ENCODE peak calls at places on chromosomes 1 and 21, in four cellular contexts. B, R, O and Z are unnamed samples. For H3K4me1 and H3K36me3, the result is how much of the 10 kb centered on the place peaks cover.

GRCh38 chr1:93967276-93967675 is 58.0 kb upstream of the GCLM start:
- DNase-seq in B (no peak), R (no peak), O (no peak), Z (no peak)

GRCh38 chr1:94951509-94952208 is 24.7 kb upstream of the CNN3 start:
- DNase-seq in B (no peak), R (no peak), O (no peak), Z (no peak)

GRCh38 chr1:103177146-103177850 is 69.0 kb upstream of the COL11A1 start:
- DNase-seq in B (no peak), R (no peak), O (no peak), Z (no peak)

GRCh38 chr1:92922378-92923035 is 38.8 kb downstream of the DIPK1A start:
- DNase-seq in B (no peak), R (no peak), O (no peak), Z (no peak)

GRCh38 chr1:109327285-109327684 is 20.5 kb upstream of the MYBPHL start:
- DNase-seq in B (no peak), R (no peak), O (no peak), Z (no peak)

GRCh38 chr1:60345621-60346020 is 272.1 kb upstream of the C1orf87 start:
- DNase-seq in B (no peak), R (no peak), O (no peak), Z (no peak)

GRCh38 chr1:167612986-167613385 is 17.0 kb upstream of the RCSD1 start:
- DNase-seq in B (no peak), R (no peak), O (no peak), Z (no peak)

GRCh38 chr1:155970531-155971167 is 7.7 kb downstream of the ARHGEF2 start:
- DNase-seq in B (no peak), R (no peak), O (no peak), Z (peak)

GRCh38 chr1:53198241-53198651 is 1.6 kb downstream of the CPT2 start:
- DNase-seq in B (no peak), R (peak), O (no peak), Z (no peak)

GRCh38 chr1:215992620-215993019 is 425.5 kb downstream of the KCTD3 start:
- DNase-seq in B (no peak), R (peak), O (no peak), Z (no peak)

GRCh38 chr1:210715072-210715471 is 386.4 kb downstream of the HHAT start:
- DNase-seq in B (no peak), R (no peak), O (no peak), Z (no peak)

GRCh38 chr1:15258828-15259588 is 12.0 kb downstream of the FHAD1 start:
- DNase-seq in B (no peak), R (no peak), O (no peak), Z (no peak)

GRCh38 chr1:15260418-15261154 is 13.6 kb downstream of the FHAD1 start:
- DNase-seq in B (no peak), R (no peak), O (no peak), Z (no peak)

GRCh38 chr1:15257309-15257708 is 10.3 kb downstream of the FHAD1 start:
- DNase-seq in B (no peak), R (no peak), O (no peak), Z (no peak)

GRCh38 chr1:15261155-15262002 is 14.4 kb downstream of the FHAD1 start:
- DNase-seq in B (no peak), R (no peak), O (no peak), Z (peak)

DNA sequence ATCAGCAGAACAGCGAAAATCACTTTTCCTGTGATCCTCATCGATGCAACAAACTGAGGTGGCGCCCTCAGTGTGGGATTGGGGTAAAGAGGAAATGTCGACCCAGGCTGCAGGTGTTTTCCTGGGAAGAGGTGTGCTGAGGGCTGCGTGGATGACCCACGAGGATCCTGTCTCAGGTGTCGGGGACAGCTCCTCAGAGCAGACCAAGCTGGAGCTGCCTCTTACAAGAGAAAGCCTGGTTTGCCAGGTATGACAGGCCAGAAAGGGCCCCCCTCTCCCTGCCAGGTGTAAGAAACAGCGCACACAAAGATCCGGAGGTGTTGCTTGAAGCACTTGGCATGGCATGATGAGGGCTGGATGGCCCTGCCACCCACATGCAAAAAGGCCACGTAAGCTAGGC is 12.6 kb downstream of the FHAD1 start:
- DNase-seq in B (no peak), R (no peak), O (no peak), Z (no peak)
- H3K4me1 ChIP-seq in B (under half), R (under half), O (under half), Z (under half)

GRCh38 chr21:44834231-44834950 is 16.5 kb upstream of the SUMO3 start:
- DNase-seq in B (no peak), R (no peak), O (no peak), Z (no peak)

GRCh38 chr21:44835647-44835973 is 17.7 kb upstream of the SUMO3 start:
- DNase-seq in B (no peak), R (no peak), O (no peak), Z (no peak)

GRCh38 chr21:44833663-44834062 is 15.8 kb upstream of the SUMO3 start:
- DNase-seq in B (no peak), R (no peak), O (no peak), Z (no peak)

GRCh38 chr21:44836349-44836665 is 18.4 kb upstream of the SUMO3 start:
- DNase-seq in B (no peak), R (no peak), O (no peak), Z (no peak)

GRCh38 chr21:44834951-44835646 is 17.2 kb upstream of the SUMO3 start:
- DNase-seq in B (no peak), R (no peak), O (no peak), Z (no peak)
- TF ChIP-seq CTCF in B (no peak), R (no peak), O (no peak), Z (no peak)

GRCh38 chr1:240695416-240695815 is 83.5 kb upstream of the GREM2 start:
- DNase-seq in B (no peak), R (no peak), O (no peak), Z (no peak)
- H3K36me3 ChIP-seq in B (under half), R (under half), O (under half), Z (under half)

DNA sequence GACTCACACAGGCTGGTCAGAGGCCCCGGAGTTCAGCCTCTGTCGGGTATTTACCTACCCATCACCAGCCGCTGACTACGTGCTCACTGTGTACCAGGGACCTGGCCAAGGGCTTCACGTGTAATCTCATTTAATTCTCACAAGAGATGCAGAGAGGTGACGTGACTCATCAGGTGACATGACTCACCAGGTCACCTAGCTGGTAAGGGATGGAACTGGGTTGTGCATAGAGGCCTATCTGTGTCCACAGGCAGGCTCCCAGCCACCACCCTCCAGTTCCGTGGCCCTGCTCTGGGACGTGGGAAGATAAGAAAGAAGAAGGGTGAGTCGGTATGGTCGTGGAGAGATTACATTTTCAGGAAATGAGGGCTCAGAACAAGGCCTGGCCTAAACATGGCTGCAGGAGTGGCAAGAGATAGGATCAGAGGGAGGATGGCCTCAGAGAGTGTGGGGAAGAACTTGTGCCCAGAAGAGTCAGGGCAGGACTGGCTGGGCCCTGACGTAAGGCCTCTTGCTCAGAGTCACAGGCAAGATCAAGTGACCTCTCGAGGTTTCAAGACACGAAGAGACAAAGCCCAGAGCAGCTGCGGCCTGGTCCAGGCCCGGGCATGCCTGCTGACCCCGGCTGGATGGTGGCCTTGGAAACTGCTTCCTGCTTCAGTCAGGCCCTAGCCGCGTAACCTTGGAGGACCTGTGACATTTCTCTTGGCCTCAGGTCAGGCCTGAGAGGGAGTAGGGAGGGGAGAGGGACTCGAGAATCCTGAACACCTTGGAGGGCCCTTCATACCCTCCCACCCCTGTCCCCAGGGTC is 52.7 kb upstream of the WASF2 start:
- DNase-seq in B (no peak), R (peak), O (no peak), Z (peak)
- H3K4me1 ChIP-seq in B (under half), R (under half), O (under half), Z (under half)

GRCh38 chr1:38152351-38153082 is 105.9 kb upstream of the POU3F1 start:
- DNase-seq in B (no peak), R (no peak), O (no peak), Z (no peak)
- TF ChIP-seq CTCF in B (no peak), R (no peak), O (no peak), Z (no peak)

DNA sequence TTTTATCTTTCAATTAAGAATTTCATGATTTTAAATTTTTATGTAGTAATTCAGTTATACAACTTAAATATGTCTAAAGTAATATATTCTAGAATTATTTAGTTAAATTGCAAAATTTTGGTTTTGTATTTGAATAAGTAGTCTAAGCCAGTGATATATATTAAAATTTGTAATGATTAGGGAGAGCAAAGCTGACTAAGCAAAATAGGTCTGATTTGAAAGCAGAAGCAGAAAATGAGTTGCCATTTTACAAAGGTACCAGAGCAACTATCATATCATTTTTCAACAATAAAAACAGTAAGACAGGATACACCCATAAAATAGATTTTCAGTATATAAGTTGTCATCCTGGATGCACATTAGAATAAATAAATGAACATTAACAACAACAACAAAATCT is 177.9 kb downstream of the COP1 start:
- DNase-seq in B (no peak), R (no peak), O (no peak), Z (no peak)
- H3K36me3 ChIP-seq in B (under half), R (under half), O (under half), Z (under half)